ENCODE peak calls at places on chromosomes 1 and 21, in seven cellular contexts. C, P, X, F, N, S and E are unnamed samples.

GRCh38 chr1:53086504-53087070 is 24.6 kb downstream of the PODN start:
- DNase-seq in C (no peak), P (no peak), X (no peak), F (no peak), N (no peak), S (no peak), E (no peak)

GRCh38 chr21:10273196-10273595 is 248.2 kb upstream of the TPTE start:
- DNase-seq in C (no peak), P (no peak), X (no peak), F (no peak), N (no peak), S (no peak), E (no peak)

GRCh38 chr1:150548632-150549495 is at the start of gene ADAMTSL4:
- DNase-seq in C (peak), P (peak), X (peak), F (peak), N (no peak), S (peak), E (peak)

GRCh38 chr1:8070381-8070811 is 44.3 kb upstream of the ERRFI1 start:
- DNase-seq in C (no peak), P (no peak), X (no peak), F (no peak), N (no peak), S (peak), E (no peak)

GRCh38 chr1:178495741-178496409 is 889 bp downstream of the CLEC20A start:
- DNase-seq in C (no peak), P (no peak), X (no peak), F (no peak), N (no peak), S (no peak), E (no peak)

GRCh38 chr1:198444792-198445191 is 95.7 kb downstream of the ATP6V1G3 start:
- DNase-seq in C (no peak), P (no peak), X (no peak), F (no peak), N (no peak), S (no peak), E (no peak)

GRCh38 chr1:3454811-3455618 is 550 bp downstream of the ARHGEF16 start:
- DNase-seq in C (no peak), P (no peak), X (no peak), F (peak), N (peak), S (no peak), E (no peak)

GRCh38 chr1:185699874-185700273 is 34.3 kb upstream of the HMCN1 start:
- DNase-seq in C (no peak), P (no peak), X (no peak), F (no peak), N (no peak), S (no peak), E (no peak)

GRCh38 chr21:39057121-39057520 is 126.1 kb downstream of the PSMG1 start:
- DNase-seq in C (no peak), P (no peak), X (no peak), F (no peak), N (no peak), S (no peak), E (no peak)

GRCh38 chr1:213122514-213122929 is 71.5 kb downstream of the RPS6KC1 start:
- DNase-seq in C (no peak), P (no peak), X (no peak), F (no peak), N (no peak), S (peak), E (no peak)

GRCh38 chr1:202837746-202838145 is 27.0 kb downstream of the PCAT6 start:
- DNase-seq in C (no peak), P (no peak), X (no peak), F (no peak), N (no peak), S (no peak), E (no peak)

GRCh38 chr1:206751891-206752290 is 18.7 kb upstream of the IL19 start:
- DNase-seq in C (no peak), P (no peak), X (no peak), F (no peak), N (no peak), S (no peak), E (no peak)

GRCh38 chr1:206467915-206468314 is 2.4 kb upstream of the IKBKE start:
- DNase-seq in C (peak), P (no peak), X (peak), F (peak), N (no peak), S (no peak), E (no peak)

GRCh38 chr1:209421186-209421585 is 162.3 kb upstream of the CAMK1G start:
- DNase-seq in C (no peak), P (no peak), X (no peak), F (no peak), N (no peak), S (no peak), E (no peak)

GRCh38 chr1:10050611-10051010 is 17.9 kb downstream of the UBE4B start:
- DNase-seq in C (no peak), P (no peak), X (no peak), F (no peak), N (no peak), S (no peak), E (no peak)

GRCh38 chr1:116115476-116115875 is 4.3 kb downstream of the MAB21L3 start:
- DNase-seq in C (no peak), P (no peak), X (no peak), F (no peak), N (no peak), S (peak), E (no peak)

GRCh38 chr1:37391181-37391949 is 83.0 kb upstream of the ZC3H12A start:
- DNase-seq in C (no peak), P (no peak), X (no peak), F (no peak), N (no peak), S (peak), E (no peak)

GRCh38 chr21:25283720-25284119 is 323.6 kb downstream of the MRPL39 start:
- DNase-seq in C (no peak), P (no peak), X (no peak), F (no peak), N (no peak), S (peak), E (peak)

GRCh38 chr1:244349103-244349531 is 102.6 kb downstream of the ADSS2 start:
- DNase-seq in C (peak), P (peak), X (no peak), F (no peak), N (no peak), S (peak), E (peak)

GRCh38 chr1:234709473-234710279 is 99.7 kb upstream of the IRF2BP2 start:
- DNase-seq in C (peak), P (no peak), X (no peak), F (peak), N (no peak), S (no peak), E (no peak)

GRCh38 chr21:37673801-37674575 is 242.3 kb downstream of the KCNJ6 start:
- DNase-seq in C (no peak), P (no peak), X (no peak), F (no peak), N (no peak), S (no peak), E (no peak)

GRCh38 chr21:34887729-34888568 is 161.2 kb downstream of the RUNX1 start:
- DNase-seq in C (peak), P (peak), X (peak), F (peak), N (peak), S (peak), E (peak)

GRCh38 chr21:34885636-34886553 is 163.2 kb downstream of the RUNX1 start:
- DNase-seq in C (no peak), P (no peak), X (no peak), F (peak), N (peak), S (no peak), E (no peak)

GRCh38 chr21:34885125-34885524 is 164.0 kb downstream of the RUNX1 start:
- DNase-seq in C (no peak), P (no peak), X (no peak), F (no peak), N (no peak), S (no peak), E (no peak)

GRCh38 chr21:34888569-34889286 is 160.4 kb downstream of the RUNX1 start:
- DNase-seq in C (peak), P (peak), X (peak), F (peak), N (peak), S (peak), E (peak)

GRCh38 chr21:34886554-34887385 is 162.3 kb downstream of the RUNX1 start:
- DNase-seq in C (peak), P (no peak), X (no peak), F (peak), N (peak), S (no peak), E (peak)
- TF ChIP-seq POLR2A in C (no peak), P (no peak), X (no peak), F (peak), N (no peak), S (no peak), E (peak)

GRCh38 chr21:42445311-42445710 is 41.6 kb downstream of the UBASH3A start:
- DNase-seq in C (no peak), P (no peak), X (no peak), F (no peak), N (no peak), S (no peak), E (no peak)
- TF ChIP-seq POLR2A in C (no peak), P (no peak), X (no peak), F (no peak), N (no peak), S (no peak), E (no peak)

DNA sequence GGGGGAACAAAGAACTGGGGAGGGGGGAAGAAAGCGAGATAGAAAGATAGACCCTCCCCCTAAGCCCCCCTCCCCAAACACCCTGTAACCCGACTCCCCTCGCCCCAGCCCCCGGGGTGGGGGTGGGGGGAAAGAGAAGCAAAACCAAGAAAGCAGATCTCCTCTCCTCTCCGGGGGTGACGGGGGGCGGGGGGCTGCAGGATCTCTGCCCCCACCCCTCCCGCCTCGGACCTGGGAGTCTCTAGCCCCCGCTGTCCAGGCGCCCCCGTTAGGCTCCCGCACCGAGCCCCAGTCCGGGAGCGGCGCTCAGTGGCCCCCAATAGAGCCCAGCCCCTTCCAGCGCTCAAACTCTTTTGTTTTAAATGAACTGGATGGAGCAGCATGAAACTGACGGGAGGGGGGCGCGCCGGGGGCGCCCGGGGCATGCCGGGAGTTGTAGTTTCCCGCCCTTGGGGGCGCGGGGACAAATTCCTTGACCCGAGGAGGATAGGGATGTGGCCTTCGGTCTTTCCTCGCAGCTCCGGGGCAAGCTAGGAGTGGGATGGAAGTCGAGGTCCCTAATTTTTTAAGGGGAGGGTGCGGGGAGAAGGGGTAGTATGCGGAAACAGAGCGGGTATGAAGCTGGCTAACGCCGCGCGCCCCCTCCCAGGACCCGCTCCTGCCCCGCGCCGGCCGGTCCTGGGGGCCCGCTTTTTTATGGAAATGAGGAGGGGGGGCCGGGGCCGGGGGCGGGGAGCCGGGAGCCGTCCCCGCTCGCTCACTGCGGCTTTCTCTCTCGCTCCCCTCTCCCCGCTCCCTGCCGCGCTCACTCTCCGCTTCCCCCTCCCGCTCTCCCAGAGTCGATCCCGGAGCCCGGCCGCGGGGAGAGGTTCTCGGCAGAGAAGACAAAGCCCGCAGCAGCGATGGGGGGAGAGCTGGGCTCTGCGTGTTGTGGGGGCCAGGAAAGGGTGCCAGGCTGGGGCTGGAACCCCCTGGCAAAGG is at the start of gene MEX3A:
- DNase-seq in C (peak), P (peak), X (peak), F (peak), N (peak), S (peak), E (peak)
- TF ChIP-seq POLR2A in C (no peak), P (no peak), X (no peak), F (no peak), N (peak), S (peak), E (peak)

GRCh38 chr1:224929335-224930237 is at the start of gene DNAH14:
- DNase-seq in C (peak), P (peak), X (no peak), F (peak), N (peak), S (peak), E (no peak)
- TF ChIP-seq POLR2A in C (no peak), P (peak), X (no peak), F (peak), N (peak), S (peak), E (no peak)

DNA sequence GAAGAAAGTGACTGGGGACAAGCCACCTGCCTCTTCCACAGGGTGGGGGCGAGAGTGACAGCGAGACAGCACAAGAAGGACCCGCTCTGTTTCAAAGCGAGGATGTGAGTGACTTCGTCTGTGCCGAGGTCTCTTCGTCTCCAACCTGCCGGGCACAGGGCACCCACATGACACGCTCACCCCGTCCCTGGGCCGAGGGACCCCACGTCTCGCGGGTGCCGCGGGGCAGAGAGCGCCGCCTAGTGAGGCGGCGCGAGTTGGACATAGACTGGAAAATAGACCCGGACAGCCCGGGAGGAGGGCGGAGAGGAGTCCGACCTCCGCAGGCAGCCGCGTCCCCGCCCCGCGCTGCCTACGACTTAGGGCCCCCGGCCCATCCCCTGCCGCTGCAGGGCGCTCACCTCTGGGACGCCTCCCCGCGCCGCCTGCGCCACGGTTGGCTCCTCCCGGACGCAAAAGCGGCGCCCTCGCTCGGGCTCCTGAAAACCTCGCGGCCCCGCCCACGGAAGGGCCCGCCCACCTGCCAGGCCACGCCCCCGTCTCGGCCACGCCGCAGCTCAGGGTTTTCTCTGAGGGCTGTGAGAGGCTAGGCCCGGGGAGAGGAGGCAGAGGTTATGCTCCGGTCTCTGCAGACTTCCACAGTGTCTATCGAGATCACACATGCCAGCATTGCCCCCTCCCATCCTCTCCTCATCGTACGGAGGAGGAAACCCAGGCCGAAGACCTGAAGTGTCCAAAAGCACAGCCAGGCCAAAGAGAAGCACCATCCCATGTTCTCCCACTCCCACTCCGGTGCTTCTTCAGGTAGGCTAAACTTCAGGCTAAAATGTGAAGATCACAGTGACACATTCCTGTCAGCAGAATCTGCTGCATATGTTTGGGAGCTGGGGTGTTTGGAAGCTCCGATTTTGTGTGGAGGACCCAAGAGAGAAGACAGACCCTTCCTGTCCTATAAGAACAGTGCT is at the start of gene TLR5:
- DNase-seq in C (peak), P (peak), X (peak), F (peak), N (peak), S (peak), E (peak)
- TF ChIP-seq POLR2A in C (no peak), P (peak), X (peak), F (no peak), N (peak), S (peak), E (peak)

DNA sequence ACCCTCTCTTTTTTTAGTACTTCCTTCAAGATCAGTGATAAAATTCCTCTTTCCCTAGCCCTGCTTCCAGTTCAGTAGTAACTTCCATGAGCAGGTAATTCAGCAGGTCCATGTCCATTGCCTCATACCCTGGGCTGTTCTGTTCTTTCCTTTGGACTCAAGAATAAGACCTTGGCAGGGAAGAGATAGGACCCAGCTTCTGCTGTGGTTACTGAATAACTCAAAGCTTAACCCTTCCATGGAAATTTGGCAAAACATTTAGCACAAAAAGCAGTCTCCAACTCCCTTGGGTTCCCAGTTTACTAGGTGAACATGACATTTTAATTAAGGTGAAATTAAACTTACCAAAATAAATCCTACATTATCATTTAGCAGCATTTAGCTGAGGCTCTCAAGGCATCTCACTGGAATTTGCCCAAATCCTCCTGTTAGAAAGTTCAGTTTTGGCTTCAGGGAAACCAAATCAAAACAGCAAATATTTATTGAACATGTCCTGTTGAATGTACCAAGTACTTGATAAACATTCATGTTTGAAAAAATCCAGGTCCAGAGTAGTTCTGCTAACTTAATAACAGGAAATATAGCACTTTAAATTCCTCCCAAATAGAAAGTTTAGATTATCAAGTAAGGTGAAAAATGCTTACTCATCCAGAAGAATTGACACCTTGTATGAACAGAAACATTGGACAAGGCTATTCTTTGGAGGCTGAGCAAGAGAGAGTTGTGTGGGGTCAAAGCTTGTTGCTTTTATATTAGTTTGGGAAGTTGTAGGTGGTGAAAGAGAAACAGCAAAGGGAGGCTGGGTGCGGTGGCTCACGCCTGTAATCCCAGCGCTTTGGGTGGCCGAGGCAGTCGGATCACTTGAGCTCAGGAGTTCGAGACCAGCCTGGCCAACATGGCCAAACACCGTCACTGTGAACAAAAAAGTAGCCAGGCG is 8.4 kb upstream of the SERPINC1 start:
- DNase-seq in C (no peak), P (no peak), X (no peak), F (no peak), N (no peak), S (no peak), E (no peak)
- TF ChIP-seq POLR2A in C (no peak), P (no peak), X (no peak), F (no peak), N (no peak), S (no peak), E (no peak)

GRCh38 chr21:17866590-17866989 is 47.4 kb upstream of the C21orf91 start:
- DNase-seq in C (no peak), P (no peak), X (no peak), F (no peak), N (no peak), S (no peak), E (no peak)

GRCh38 chr21:17869115-17869514 is 50.0 kb upstream of the C21orf91 start:
- DNase-seq in C (no peak), P (no peak), X (no peak), F (no peak), N (no peak), S (no peak), E (no peak)
- TF ChIP-seq POLR2A in C (no peak), P (no peak), X (no peak), F (no peak), N (no peak), S (no peak), E (no peak)